ENCODE peak calls at places on chromosomes 13 and 19, in ten cellular contexts. One of them, this sample, is unnamed.

GRCh38 chr13:93771782-93772181 is 545.2 kb downstream of the GPC6 start:
- DNase-seq in thoracic aorta: no peak
- DNase-seq in fibroblast of the aortic adventitia: peak
- DNase-seq in endodermal cell: no peak
- DNase-seq in tibial nerve: no peak
- DNase-seq in Caco-2: no peak
- DNase-seq in spleen: no peak
- DNase-seq in A549: no peak
- DNase-seq in cardiac muscle cell: peak
- DNase-seq in sigmoid colon: no peak
- DNase-seq in this sample: no peak

GRCh38 chr13:43269037-43269476 is 245.7 kb downstream of the DNAJC15 start:
- DNase-seq in thoracic aorta: no peak
- DNase-seq in fibroblast of the aortic adventitia: peak
- DNase-seq in endodermal cell: no peak
- DNase-seq in tibial nerve: no peak
- DNase-seq in Caco-2: peak
- DNase-seq in spleen: no peak
- DNase-seq in A549: peak
- DNase-seq in cardiac muscle cell: peak
- DNase-seq in sigmoid colon: peak
- DNase-seq in this sample: peak

GRCh38 chr19:28537896-28538295 is 675.1 kb downstream of the UQCRFS1 start:
- DNase-seq in thoracic aorta: no peak
- DNase-seq in fibroblast of the aortic adventitia: no peak
- DNase-seq in endodermal cell: no peak
- DNase-seq in tibial nerve: no peak
- DNase-seq in Caco-2: no peak
- DNase-seq in spleen: no peak
- DNase-seq in A549: no peak
- DNase-seq in cardiac muscle cell: no peak
- DNase-seq in sigmoid colon: no peak
- DNase-seq in this sample: no peak

GRCh38 chr13:66492479-66492878 is 737.7 kb downstream of the PCDH9 start:
- DNase-seq in thoracic aorta: no peak
- DNase-seq in fibroblast of the aortic adventitia: no peak
- DNase-seq in endodermal cell: peak
- DNase-seq in tibial nerve: no peak
- DNase-seq in Caco-2: no peak
- DNase-seq in spleen: no peak
- DNase-seq in A549: peak
- DNase-seq in cardiac muscle cell: no peak
- DNase-seq in sigmoid colon: no peak
- DNase-seq in this sample: no peak

GRCh38 chr13:71760226-71760591 is 106.8 kb downstream of the DACH1 start:
- DNase-seq in thoracic aorta: no peak
- DNase-seq in fibroblast of the aortic adventitia: no peak
- DNase-seq in endodermal cell: no peak
- DNase-seq in tibial nerve: no peak
- DNase-seq in Caco-2: no peak
- DNase-seq in spleen: no peak
- DNase-seq in A549: no peak
- DNase-seq in cardiac muscle cell: no peak
- DNase-seq in sigmoid colon: no peak
- DNase-seq in this sample: no peak

GRCh38 chr13:45718063-45718462 is 15.9 kb downstream of the CBY2 start:
- DNase-seq in thoracic aorta: no peak
- DNase-seq in fibroblast of the aortic adventitia: peak
- DNase-seq in endodermal cell: peak
- DNase-seq in tibial nerve: no peak
- DNase-seq in Caco-2: no peak
- DNase-seq in spleen: no peak
- DNase-seq in A549: peak
- DNase-seq in cardiac muscle cell: peak
- DNase-seq in sigmoid colon: no peak
- DNase-seq in this sample: peak

GRCh38 chr19:2603320-2603719 is 99.2 kb downstream of the GNG7 start:
- DNase-seq in thoracic aorta: no peak
- DNase-seq in fibroblast of the aortic adventitia: peak
- DNase-seq in endodermal cell: peak
- DNase-seq in tibial nerve: peak
- DNase-seq in Caco-2: no peak
- DNase-seq in spleen: no peak
- DNase-seq in A549: no peak
- DNase-seq in cardiac muscle cell: peak
- DNase-seq in sigmoid colon: peak
- DNase-seq in this sample: peak

GRCh38 chr13:28449826-28450773 is 44.8 kb downstream of the FLT1 start:
- DNase-seq in thoracic aorta: no peak
- DNase-seq in fibroblast of the aortic adventitia: peak
- DNase-seq in endodermal cell: no peak
- DNase-seq in tibial nerve: no peak
- DNase-seq in Caco-2: no peak
- DNase-seq in spleen: no peak
- DNase-seq in A549: no peak
- DNase-seq in cardiac muscle cell: no peak
- DNase-seq in sigmoid colon: no peak
- DNase-seq in this sample: no peak

GRCh38 chr19:49663224-49663623 is 2.4 kb downstream of the IRF3 start:
- DNase-seq in thoracic aorta: no peak
- DNase-seq in fibroblast of the aortic adventitia: no peak
- DNase-seq in endodermal cell: no peak
- DNase-seq in tibial nerve: no peak
- DNase-seq in Caco-2: no peak
- DNase-seq in spleen: no peak
- DNase-seq in A549: no peak
- DNase-seq in cardiac muscle cell: no peak
- DNase-seq in sigmoid colon: no peak
- DNase-seq in this sample: no peak

GRCh38 chr19:49665301-49666119 is at the start of the genes BCL2L12 and IRF3:
- DNase-seq in thoracic aorta: peak
- DNase-seq in fibroblast of the aortic adventitia: peak
- DNase-seq in endodermal cell: peak
- DNase-seq in tibial nerve: peak
- DNase-seq in Caco-2: peak
- DNase-seq in spleen: peak
- DNase-seq in A549: peak
- DNase-seq in cardiac muscle cell: peak
- DNase-seq in sigmoid colon: peak
- DNase-seq in this sample: peak

GRCh38 chr19:49666120-49666444 is 349 bp downstream of the BCL2L12 start:
- DNase-seq in thoracic aorta: no peak
- DNase-seq in fibroblast of the aortic adventitia: no peak
- DNase-seq in endodermal cell: no peak
- DNase-seq in tibial nerve: no peak
- DNase-seq in Caco-2: no peak
- DNase-seq in spleen: no peak
- DNase-seq in A549: peak
- DNase-seq in cardiac muscle cell: no peak
- DNase-seq in sigmoid colon: no peak
- DNase-seq in this sample: no peak

GRCh38 chr19:49662011-49662410 is 3.6 kb downstream of the IRF3 start:
- DNase-seq in thoracic aorta: no peak
- DNase-seq in fibroblast of the aortic adventitia: no peak
- DNase-seq in endodermal cell: no peak
- DNase-seq in tibial nerve: no peak
- DNase-seq in Caco-2: no peak
- DNase-seq in spleen: no peak
- DNase-seq in A549: no peak
- DNase-seq in cardiac muscle cell: no peak
- DNase-seq in sigmoid colon: no peak
- DNase-seq in this sample: no peak

DNA sequence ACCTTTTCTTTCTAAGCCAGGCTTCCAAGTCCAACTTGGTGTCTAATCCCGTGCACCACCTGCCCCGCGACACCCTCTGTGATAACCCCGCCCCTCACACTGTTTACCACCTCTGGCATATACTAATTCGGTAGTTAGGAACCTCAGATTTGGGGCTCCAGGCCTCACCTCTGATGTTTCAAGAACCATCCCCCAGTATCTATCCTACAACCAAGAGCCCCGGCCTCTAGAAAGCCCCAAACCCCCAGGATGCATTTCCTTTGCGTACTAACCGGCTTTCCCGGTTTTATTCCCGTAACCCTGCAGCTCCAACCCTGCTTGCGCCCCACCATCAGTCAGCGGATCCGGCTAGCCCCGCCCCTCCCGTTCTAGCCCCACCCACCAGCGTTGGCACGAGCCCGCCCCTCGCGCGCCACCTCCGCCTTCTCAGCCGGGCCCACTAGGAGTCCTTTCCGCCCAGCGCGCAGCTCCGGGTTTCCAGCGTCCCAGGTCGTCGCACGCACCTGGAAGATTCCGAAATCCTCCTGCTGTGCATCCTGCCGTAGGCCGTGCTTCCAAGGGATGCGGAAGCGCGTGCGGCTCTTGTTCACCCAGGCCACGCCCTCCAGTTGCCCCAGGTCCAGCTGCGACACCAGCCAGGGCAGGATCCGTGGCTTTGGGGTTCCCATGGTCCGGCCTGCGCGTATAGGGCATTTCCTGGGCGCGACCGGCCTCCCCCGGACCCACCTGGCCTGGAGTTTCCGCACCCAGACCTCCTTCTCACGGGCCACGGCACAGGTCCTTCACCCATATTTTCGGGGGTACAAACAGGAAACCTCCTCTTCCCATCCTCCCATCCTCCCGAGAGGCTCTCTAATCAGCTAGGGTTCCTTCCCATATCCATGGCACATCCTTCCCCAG is 1.2 kb downstream of the IRF3 start:
- DNase-seq in thoracic aorta: peak
- DNase-seq in fibroblast of the aortic adventitia: peak
- DNase-seq in endodermal cell: peak
- DNase-seq in tibial nerve: peak
- DNase-seq in Caco-2: peak
- DNase-seq in spleen: peak
- DNase-seq in A549: peak
- DNase-seq in cardiac muscle cell: peak
- DNase-seq in sigmoid colon: peak
- DNase-seq in this sample: peak
- TF ChIP-seq CTCF in thoracic aorta: peak
- TF ChIP-seq CTCF in fibroblast of the aortic adventitia: peak
- TF ChIP-seq CTCF in endodermal cell: peak
- TF ChIP-seq CTCF in tibial nerve: no peak
- TF ChIP-seq CTCF in Caco-2: no peak
- TF ChIP-seq CTCF in spleen: peak
- TF ChIP-seq CTCF in A549: no peak
- TF ChIP-seq CTCF in cardiac muscle cell: no peak
- TF ChIP-seq CTCF in sigmoid colon: peak
- TF ChIP-seq CTCF in this sample: peak

DNA sequence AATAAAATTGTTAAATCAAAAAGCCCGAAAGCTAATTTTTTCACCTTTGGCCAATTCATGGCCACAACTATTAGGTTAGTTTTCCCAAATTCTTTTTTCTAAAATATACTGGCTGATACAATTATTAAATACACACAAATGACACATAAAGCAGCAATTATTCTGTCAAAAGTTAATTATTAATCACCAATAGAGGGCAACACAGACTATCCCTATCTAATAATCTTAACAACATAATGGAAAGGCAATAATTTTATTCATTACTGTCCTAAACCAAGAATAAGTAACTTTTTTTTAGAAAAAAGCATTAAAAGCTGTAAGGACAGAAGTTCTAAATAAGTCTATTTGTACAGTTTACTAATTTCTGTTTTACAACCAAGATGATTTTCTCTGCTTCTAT is 51.7 kb downstream of the KATNAL1 start:
- DNase-seq in thoracic aorta: no peak
- DNase-seq in fibroblast of the aortic adventitia: peak
- DNase-seq in endodermal cell: no peak
- DNase-seq in tibial nerve: no peak
- DNase-seq in Caco-2: no peak
- DNase-seq in spleen: no peak
- DNase-seq in A549: no peak
- DNase-seq in cardiac muscle cell: no peak
- DNase-seq in sigmoid colon: no peak
- DNase-seq in this sample: no peak
- TF ChIP-seq CTCF in thoracic aorta: peak
- TF ChIP-seq CTCF in fibroblast of the aortic adventitia: no peak
- TF ChIP-seq CTCF in endodermal cell: no peak
- TF ChIP-seq CTCF in tibial nerve: no peak
- TF ChIP-seq CTCF in Caco-2: no peak
- TF ChIP-seq CTCF in spleen: peak
- TF ChIP-seq CTCF in A549: no peak
- TF ChIP-seq CTCF in cardiac muscle cell: no peak
- TF ChIP-seq CTCF in sigmoid colon: no peak
- TF ChIP-seq CTCF in this sample: no peak

GRCh38 chr19:5354403-5354802 is 13.8 kb upstream of the PTPRS start:
- DNase-seq in thoracic aorta: no peak
- DNase-seq in fibroblast of the aortic adventitia: no peak
- DNase-seq in endodermal cell: peak
- DNase-seq in tibial nerve: no peak
- DNase-seq in Caco-2: peak
- DNase-seq in spleen: no peak
- DNase-seq in A549: peak
- DNase-seq in cardiac muscle cell: peak
- DNase-seq in sigmoid colon: no peak
- DNase-seq in this sample: no peak
- TF ChIP-seq CTCF in thoracic aorta: no peak
- TF ChIP-seq CTCF in fibroblast of the aortic adventitia: no peak
- TF ChIP-seq CTCF in endodermal cell: peak
- TF ChIP-seq CTCF in tibial nerve: no peak
- TF ChIP-seq CTCF in Caco-2: peak
- TF ChIP-seq CTCF in spleen: no peak
- TF ChIP-seq CTCF in A549: no peak
- TF ChIP-seq CTCF in cardiac muscle cell: peak
- TF ChIP-seq CTCF in sigmoid colon: no peak
- TF ChIP-seq CTCF in this sample: peak

GRCh38 chr13:65293530-65294198 is 1936.5 kb downstream of the PCDH9 start:
- DNase-seq in thoracic aorta: no peak
- DNase-seq in fibroblast of the aortic adventitia: no peak
- DNase-seq in endodermal cell: no peak
- DNase-seq in tibial nerve: no peak
- DNase-seq in Caco-2: no peak
- DNase-seq in spleen: no peak
- DNase-seq in A549: no peak
- DNase-seq in cardiac muscle cell: no peak
- DNase-seq in sigmoid colon: no peak
- DNase-seq in this sample: no peak

GRCh38 chr13:65287405-65287804 is 1942.7 kb downstream of the PCDH9 start:
- DNase-seq in thoracic aorta: no peak
- DNase-seq in fibroblast of the aortic adventitia: no peak
- DNase-seq in endodermal cell: no peak
- DNase-seq in tibial nerve: no peak
- DNase-seq in Caco-2: no peak
- DNase-seq in spleen: no peak
- DNase-seq in A549: no peak
- DNase-seq in cardiac muscle cell: no peak
- DNase-seq in sigmoid colon: no peak
- DNase-seq in this sample: no peak

DNA sequence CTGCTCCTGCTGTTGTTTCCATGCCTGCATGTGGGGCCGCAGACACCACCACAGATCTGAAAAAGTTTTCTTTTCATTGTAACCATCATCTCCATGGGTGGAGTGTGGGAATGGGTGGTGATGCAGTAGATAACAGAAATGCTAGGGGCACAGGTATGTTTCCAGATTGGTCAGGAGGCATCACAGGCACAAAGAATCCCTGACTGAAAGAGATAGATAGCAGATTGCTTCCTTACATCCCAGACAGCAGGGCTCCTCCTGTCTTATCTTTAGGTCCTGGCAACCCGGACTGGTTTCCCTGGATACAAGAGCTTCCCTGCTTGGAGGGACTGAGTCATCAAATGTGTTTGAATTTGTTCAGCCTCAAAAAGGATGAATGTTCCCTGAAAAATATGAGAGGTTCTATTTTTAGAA is 1937.6 kb downstream of the PCDH9 start:
- DNase-seq in thoracic aorta: no peak
- DNase-seq in fibroblast of the aortic adventitia: peak
- DNase-seq in endodermal cell: peak
- DNase-seq in tibial nerve: no peak
- DNase-seq in Caco-2: no peak
- DNase-seq in spleen: no peak
- DNase-seq in A549: peak
- DNase-seq in cardiac muscle cell: peak
- DNase-seq in sigmoid colon: no peak
- DNase-seq in this sample: peak
- TF ChIP-seq CTCF in thoracic aorta: no peak
- TF ChIP-seq CTCF in fibroblast of the aortic adventitia: no peak
- TF ChIP-seq CTCF in endodermal cell: no peak
- TF ChIP-seq CTCF in tibial nerve: no peak
- TF ChIP-seq CTCF in Caco-2: no peak
- TF ChIP-seq CTCF in spleen: no peak
- TF ChIP-seq CTCF in A549: no peak
- TF ChIP-seq CTCF in cardiac muscle cell: no peak
- TF ChIP-seq CTCF in sigmoid colon: no peak
- TF ChIP-seq CTCF in this sample: no peak

This sample was measured in astrocyte of the spinal cord.